ENCODE peak calls at places on chromosome 16, in eight cellular contexts. C is lower leg skin; P is substantia nigra; J is activated CD4-positive, alpha-beta T cell treated with anti-CD3 and anti-CD28 coated beads for 36 hours; D is stimulated activated CD8-positive, alpha-beta memory T cell treated with anti-CD3 and anti-CD28 coated beads, Interleukin-4, amount 100 ng/mL, for 24 hours; U is NCI-H774; T is nephron progenitor cell; O is GM04504. L is an unnamed sample.

GRCh38 chr16:22373662-22374310 is 633 bp downstream of the CDR2 start:
- DNase-seq in U (no peak), O (no peak), J (peak; percentile 62), P (peak; percentile 24), C (no peak), T (peak; percentile 50), D (peak; percentile 15), L (no peak)

GRCh38 chr16:23107878-23108277 is 41.4 kb downstream of the USP31 start:
- DNase-seq in T (no peak), D (no peak), J (no peak), O (no peak), U (no peak), P (no peak), C (no peak), L (no peak)

GRCh38 chr16:54957403-54957802 is 26.7 kb downstream of the IRX5 start:
- DNase-seq in J (peak; percentile 64), D (no peak), U (peak; percentile 27), C (no peak), P (no peak), O (no peak), T (no peak), L (no peak)

GRCh38 chr16:87964049-87964448 is 12.8 kb downstream of the BANP start:
- DNase-seq in T (no peak), P (no peak), D (no peak), U (no peak), J (no peak), C (no peak), O (no peak), L (no peak)

GRCh38 chr16:55398683-55399230 is 74.8 kb downstream of the IRX6 start:
- DNase-seq in U (no peak), P (no peak), C (no peak), O (no peak), D (no peak), T (no peak), J (no peak), L (no peak)

GRCh38 chr16:84885024-84885910 is 65.5 kb downstream of the CRISPLD2 start:
- DNase-seq in O (no peak), D (no peak), U (no peak), T (no peak), J (peak; percentile 10), P (no peak), C (no peak), L (no peak)

GRCh38 chr16:15961060-15961511 is 11.7 kb downstream of the ABCC1 start:
- DNase-seq in U (no peak), C (no peak), P (no peak), J (peak; percentile 85), T (no peak), D (peak; percentile 34), O (no peak), L (no peak)

GRCh38 chr16:48106445-48106844 is 49.3 kb downstream of the ABCC12 start:
- DNase-seq in J (no peak), O (no peak), T (no peak), D (no peak), P (no peak), U (no peak), C (no peak), L (no peak)

GRCh38 chr16:4852221-4852872 is 5.1 kb downstream of the UBN1 start:
- DNase-seq in J (no peak), O (no peak), T (no peak), D (no peak), P (no peak), U (no peak), C (no peak), L (no peak)

GRCh38 chr16:48232459-48233040 is 11.6 kb upstream of the LONP2 start:
- DNase-seq in T (no peak), P (no peak), O (no peak), U (no peak), D (no peak), J (peak; percentile 33), C (no peak), L (no peak)

GRCh38 chr16:64823676-64824075 is 298.2 kb downstream of the CDH11 start:
- DNase-seq in C (no peak), U (no peak), P (no peak), D (no peak), J (no peak), T (no peak), O (no peak), L (no peak)

GRCh38 chr16:81779540-81780320 is 639 bp downstream of the PLCG2 start:
- DNase-seq in U (no peak), O (no peak), P (no peak), T (peak; percentile 55), C (peak; percentile 26), D (no peak), J (peak; percentile 29), L (no peak)

GRCh38 chr16:22898874-22899348 is 84.9 kb downstream of the HS3ST2 start:
- DNase-seq in P (peak; percentile 74), O (peak; percentile 26), D (peak; percentile 39), U (peak; percentile 64), T (peak; percentile 90), J (peak; percentile 69), C (peak; percentile 54), L (no peak)

GRCh38 chr16:11089504-11090124 is 145.2 kb downstream of the CLEC16A start:
- DNase-seq in O (no peak), U (no peak), T (no peak), J (no peak), D (no peak), C (no peak), P (no peak), L (no peak)

GRCh38 chr16:85436636-85437160 is 176.4 kb upstream of the GSE1 start:
- DNase-seq in U (no peak), D (no peak), P (no peak), C (no peak), T (peak; percentile 73), O (no peak), J (no peak), L (no peak)

GRCh38 chr16:13335894-13336293 is 434.5 kb downstream of the SHISA9 start:
- DNase-seq in T (no peak), U (no peak), O (no peak), J (no peak), P (no peak), C (no peak), D (no peak), L (no peak)

GRCh38 chr16:89545831-89546574 is 14.5 kb upstream of the RPL13 start:
- DNase-seq in U (no peak), P (no peak), C (no peak), D (no peak), O (no peak), J (no peak), T (no peak), L (no peak)

GRCh38 chr16:89670496-89671431 is 13.1 kb downstream of the SPATA33 start:
- DNase-seq in C (no peak), J (no peak), P (no peak), D (no peak), U (no peak), O (peak; percentile 8), T (no peak), L (peak; percentile 35)

GRCh38 chr16:90035902-90036301 is 16.6 kb upstream of the DBNDD1 start:
- DNase-seq in T (no peak), U (no peak), D (no peak), J (no peak), O (no peak), C (no peak), P (no peak), L (no peak)

GRCh38 chr16:12719972-12720371 is 83.7 kb downstream of the CPPED1 start:
- DNase-seq in J (no peak), D (no peak), U (no peak), T (no peak), P (no peak), O (no peak), C (no peak), L (no peak)

GRCh38 chr16:67248401-67249177 is at the start of gene SLC9A5:
- DNase-seq in U (no peak), O (no peak), D (no peak), P (no peak), T (peak; percentile 56), C (no peak), J (peak; percentile 56), L (peak; percentile 80)

L was measured in chondrocyte.